ENCODE peak calls at places on chromosomes 6 and 20, in four cellular contexts. One of them, this sample, is unnamed.
A peak's percentile ranks its signal among the peaks of the same experiment; 100 is the strongest.

GRCh38 chr6:131950767-131951575 is at the start of gene CCN2:
- DNase-seq in left lung: peak; percentile 75
- DNase-seq in neural progenitor cell: peak; percentile 98
- DNase-seq in ascending aorta: peak; percentile 97
- DNase-seq in this sample: peak; percentile 100

GRCh38 chr6:151254451-151255081 is 14.8 kb downstream of the AKAP12 start:
- DNase-seq in neural progenitor cell: no peak
- DNase-seq in ascending aorta: no peak
- DNase-seq in left lung: no peak
- DNase-seq in this sample: peak; percentile 82

GRCh38 chr6:28005124-28005662 is 48.2 kb downstream of the OR2B6 start:
- DNase-seq in ascending aorta: no peak
- DNase-seq in left lung: no peak
- DNase-seq in neural progenitor cell: peak; percentile 64
- DNase-seq in this sample: no peak

GRCh38 chr20:12914804-12915203 is 94.0 kb upstream of the SPTLC3 start:
- DNase-seq in neural progenitor cell: no peak
- DNase-seq in ascending aorta: no peak
- DNase-seq in left lung: no peak
- DNase-seq in this sample: no peak

GRCh38 chr20:48421547-48421946 is 406.3 kb downstream of the PREX1 start:
- DNase-seq in ascending aorta: no peak
- DNase-seq in left lung: no peak
- DNase-seq in neural progenitor cell: no peak
- DNase-seq in this sample: no peak

GRCh38 chr6:151784441-151785214 is 22.9 kb upstream of the ESR1 start:
- DNase-seq in left lung: no peak
- DNase-seq in ascending aorta: no peak
- DNase-seq in neural progenitor cell: no peak
- DNase-seq in this sample: peak; percentile 25

GRCh38 chr6:134466751-134467525 is 149.0 kb upstream of the SGK1 start:
- DNase-seq in neural progenitor cell: no peak
- DNase-seq in left lung: no peak
- DNase-seq in ascending aorta: no peak
- DNase-seq in this sample: peak; percentile 29

GRCh38 chr6:132060591-132060990 is 109.4 kb upstream of the CCN2 start:
- DNase-seq in neural progenitor cell: no peak
- DNase-seq in ascending aorta: no peak
- DNase-seq in left lung: no peak
- DNase-seq in this sample: peak; percentile 91

GRCh38 chr6:152605342-152605741 is 31.8 kb downstream of the SYNE1 start:
- DNase-seq in neural progenitor cell: no peak
- DNase-seq in left lung: no peak
- DNase-seq in ascending aorta: no peak
- DNase-seq in this sample: peak; percentile 21

GRCh38 chr6:11039040-11039439 is 5.1 kb downstream of the ELOVL2 start:
- DNase-seq in left lung: no peak
- DNase-seq in ascending aorta: no peak
- DNase-seq in neural progenitor cell: no peak
- DNase-seq in this sample: no peak

GRCh38 chr6:39177130-39177529 is 52.1 kb downstream of the KCNK5 start:
- DNase-seq in neural progenitor cell: no peak
- DNase-seq in left lung: no peak
- DNase-seq in ascending aorta: no peak
- DNase-seq in this sample: no peak

DNA sequence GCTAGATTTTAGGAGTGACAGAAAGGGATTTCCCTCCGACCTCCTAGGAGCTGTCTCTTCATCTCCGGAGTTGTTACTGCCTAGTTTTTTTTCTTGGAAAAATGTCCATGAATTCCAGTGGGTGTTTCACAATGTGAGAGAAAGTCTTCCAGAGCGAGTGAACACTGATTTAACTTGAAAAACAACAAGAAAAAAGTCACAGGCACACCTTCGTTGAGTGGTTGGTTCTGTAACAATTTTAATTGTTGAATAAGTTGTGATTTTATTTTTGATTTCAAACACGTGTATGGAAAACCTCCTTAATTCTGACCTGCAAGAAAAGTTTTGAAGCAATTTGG is 2.9 kb downstream of the TFAP2C start:
- DNase-seq in ascending aorta: no peak
- DNase-seq in left lung: no peak
- DNase-seq in neural progenitor cell: no peak
- DNase-seq in this sample: no peak
- H3K4me3 ChIP-seq in ascending aorta: no peak overlapping the region
- H3K4me3 ChIP-seq in left lung: no peak overlapping the region
- H3K4me3 ChIP-seq in neural progenitor cell: peak overlapping the region; percentile 67
- H3K4me3 ChIP-seq in this sample: no peak overlapping the region

GRCh38 chr20:58182521-58183140 is 45.8 kb downstream of the ANKRD60 start:
- DNase-seq in ascending aorta: no peak
- DNase-seq in neural progenitor cell: no peak
- DNase-seq in left lung: no peak
- DNase-seq in this sample: no peak

GRCh38 chr20:58179432-58180099 is 48.9 kb downstream of the ANKRD60 start:
- DNase-seq in left lung: peak; percentile 45
- DNase-seq in ascending aorta: peak; percentile 74
- DNase-seq in neural progenitor cell: peak; percentile 78
- DNase-seq in this sample: peak; percentile 40

GRCh38 chr20:58175836-58176235 is 52.6 kb downstream of the ANKRD60 start:
- DNase-seq in ascending aorta: no peak
- DNase-seq in left lung: no peak
- DNase-seq in neural progenitor cell: no peak
- DNase-seq in this sample: no peak

GRCh38 chr20:58177799-58178198 is 50.7 kb downstream of the ANKRD60 start:
- DNase-seq in ascending aorta: no peak
- DNase-seq in left lung: no peak
- DNase-seq in neural progenitor cell: no peak
- DNase-seq in this sample: no peak

DNA sequence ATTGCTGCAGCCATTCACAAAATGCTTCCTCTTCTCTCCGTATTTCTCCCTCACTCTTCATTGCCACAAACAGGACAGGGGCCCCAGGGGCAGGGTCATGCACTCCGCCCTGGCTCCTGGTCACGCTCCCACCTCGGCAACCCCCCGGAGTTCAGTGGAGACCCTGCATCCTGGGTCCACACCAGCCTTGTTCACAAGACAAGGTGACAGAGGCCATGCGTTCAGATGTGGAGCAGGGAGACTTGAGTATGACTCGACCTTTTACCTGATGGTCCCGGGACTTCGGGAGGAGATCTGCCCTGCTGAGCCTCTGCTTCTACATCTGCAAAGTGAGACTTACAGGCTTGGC is 49.4 kb downstream of the ANKRD60 start:
- DNase-seq in ascending aorta: no peak
- DNase-seq in neural progenitor cell: no peak
- DNase-seq in left lung: no peak
- DNase-seq in this sample: no peak
- H3K4me3 ChIP-seq in ascending aorta: peak overlapping the region; percentile 61
- H3K4me3 ChIP-seq in neural progenitor cell: peak overlapping the region; percentile 28
- H3K4me3 ChIP-seq in left lung: no peak overlapping the region
- H3K4me3 ChIP-seq in this sample: no peak overlapping the region

DNA sequence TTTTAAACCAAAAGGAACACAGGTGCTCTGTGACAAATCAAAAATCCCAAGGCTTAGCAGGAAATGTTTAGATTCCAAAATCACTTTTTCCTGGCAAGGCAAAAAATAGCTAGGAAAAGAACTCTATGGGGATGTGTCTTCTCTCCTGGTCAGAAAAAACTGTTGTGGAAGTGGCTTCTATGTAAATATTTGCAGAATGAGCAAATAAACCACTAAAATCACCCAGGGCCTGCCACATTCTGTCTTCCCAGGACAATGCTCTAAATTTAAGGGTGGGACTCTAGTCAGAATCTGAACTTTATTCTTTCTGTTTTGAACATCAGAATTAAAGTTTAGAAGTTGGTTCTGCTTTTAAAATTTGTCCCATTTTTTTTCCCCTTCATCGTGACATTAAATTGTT is 29.3 kb downstream of the GCM1 start:
- DNase-seq in left lung: no peak
- DNase-seq in neural progenitor cell: no peak
- DNase-seq in ascending aorta: no peak
- DNase-seq in this sample: no peak
- H3K4me3 ChIP-seq in left lung: no peak overlapping the region
- H3K4me3 ChIP-seq in neural progenitor cell: no peak overlapping the region
- H3K4me3 ChIP-seq in ascending aorta: no peak overlapping the region
- H3K4me3 ChIP-seq in this sample: no peak overlapping the region

GRCh38 chr6:110944681-110945151 is 13.8 kb upstream of the GTF3C6 start:
- DNase-seq in ascending aorta: no peak
- DNase-seq in neural progenitor cell: no peak
- DNase-seq in left lung: no peak
- DNase-seq in this sample: peak; percentile 76
- H3K4me3 ChIP-seq in ascending aorta: no peak overlapping the region
- H3K4me3 ChIP-seq in neural progenitor cell: no peak overlapping the region
- H3K4me3 ChIP-seq in left lung: no peak overlapping the region
- H3K4me3 ChIP-seq in this sample: no peak overlapping the region

GRCh38 chr6:42786525-42786985 is 4.7 kb downstream of the BICRAL start:
- DNase-seq in ascending aorta: no peak
- DNase-seq in left lung: no peak
- DNase-seq in neural progenitor cell: no peak
- DNase-seq in this sample: no peak

GRCh38 chr6:42784739-42785498 is 3.1 kb downstream of the BICRAL start:
- DNase-seq in left lung: no peak
- DNase-seq in ascending aorta: no peak
- DNase-seq in neural progenitor cell: no peak
- DNase-seq in this sample: no peak

GRCh38 chr6:42783876-42784738 is 2.3 kb downstream of the BICRAL start:
- DNase-seq in neural progenitor cell: no peak
- DNase-seq in left lung: no peak
- DNase-seq in ascending aorta: no peak
- DNase-seq in this sample: peak; percentile 41

GRCh38 chr6:42788671-42789070 is 6.8 kb downstream of the BICRAL start:
- DNase-seq in neural progenitor cell: no peak
- DNase-seq in left lung: no peak
- DNase-seq in ascending aorta: no peak
- DNase-seq in this sample: no peak

DNA sequence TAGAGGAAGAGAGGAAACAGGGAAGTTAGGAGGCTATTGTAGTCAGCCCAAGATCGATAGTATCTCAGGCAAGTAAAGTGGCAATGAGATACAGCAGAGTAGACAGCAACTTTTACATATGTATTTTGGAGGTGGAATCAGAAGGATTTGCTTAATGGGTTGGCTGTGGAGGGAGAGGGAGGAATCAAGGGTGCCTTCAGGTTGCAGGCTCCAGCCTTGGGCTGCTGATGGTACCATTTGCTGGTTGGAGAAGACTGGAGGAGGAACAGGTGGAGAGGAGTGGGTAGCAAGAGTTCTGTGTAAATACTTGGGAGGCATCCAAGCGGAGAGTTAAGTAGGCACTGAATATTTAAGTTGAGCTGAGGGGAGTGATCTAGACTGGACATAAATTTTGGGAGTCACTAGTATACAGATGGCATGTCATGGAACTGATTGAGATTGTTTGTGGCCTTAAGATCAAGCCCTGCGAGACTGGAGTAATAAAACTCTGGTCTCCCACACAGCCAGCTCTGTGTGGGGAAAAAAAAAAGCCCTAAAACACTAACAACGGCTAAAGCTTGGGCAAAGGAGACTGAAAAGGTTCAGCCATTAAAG is 5.3 kb downstream of the BICRAL start:
- DNase-seq in neural progenitor cell: no peak
- DNase-seq in left lung: no peak
- DNase-seq in ascending aorta: no peak
- DNase-seq in this sample: no peak
- H3K4me3 ChIP-seq in neural progenitor cell: peak overlapping the region; percentile 90
- H3K4me3 ChIP-seq in left lung: no peak overlapping the region
- H3K4me3 ChIP-seq in ascending aorta: peak overlapping the region; percentile 97
- H3K4me3 ChIP-seq in this sample: no peak overlapping the region